ENCODE peak calls at places on chromosomes 1 and 21, in eight cellular contexts. I is AG10803, L is endothelial cell of umbilical vein, N is brain microvascular endothelial cell, Q is choroid plexus epithelial cell, D is heart right ventricle, P is fibroblast of pulmonary artery, H is left lung. E is an unnamed sample.

GRCh38 chr1:10429868-10430215 is 391 bp upstream of the CENPS start:
- DNase-seq in I (no peak), L (peak; percentile 82), N (no peak), Q (peak; percentile 31), D (no peak), P (peak; percentile 42), H (no peak), E (peak; percentile 39)

GRCh38 chr1:59292557-59292956 is 4.3 kb upstream of the FGGY start:
- DNase-seq in I (peak; percentile 82), L (peak; percentile 75), N (peak; percentile 63), Q (peak; percentile 95), D (peak; percentile 51), P (peak; percentile 98), H (peak; percentile 66), E (peak; percentile 91)

GRCh38 chr1:157580179-157580827 is 17.6 kb downstream of the FCRL4 start:
- DNase-seq in I (peak; percentile 53), L (peak; percentile 70), N (peak; percentile 44), Q (peak; percentile 74), D (peak; percentile 32), P (peak; percentile 70), H (no peak), E (peak; percentile 73)

GRCh38 chr1:55232448-55233148 is 17.4 kb upstream of the USP24 start:
- DNase-seq in I (no peak), L (no peak), N (no peak), Q (no peak), D (no peak), P (no peak), H (no peak), E (no peak)

GRCh38 chr1:18035145-18035544 is 72.5 kb upstream of the IGSF21 start:
- DNase-seq in I (no peak), L (no peak), N (no peak), Q (no peak), D (no peak), P (no peak), H (no peak), E (no peak)

GRCh38 chr1:114122891-114123621 is 30.6 kb downstream of the SYT6 start:
- DNase-seq in I (peak; percentile 16), L (no peak), N (peak; percentile 24), Q (no peak), D (no peak), P (peak; percentile 1), H (no peak), E (peak; percentile 3)

GRCh38 chr1:36778773-36779172 is 255.5 kb downstream of the GRIK3 start:
- DNase-seq in I (no peak), L (no peak), N (no peak), Q (no peak), D (no peak), P (no peak), H (no peak), E (no peak)

GRCh38 chr1:85502625-85503083 is 37.7 kb upstream of the DDAH1 start:
- DNase-seq in I (peak; percentile 63), L (peak; percentile 87), N (peak; percentile 72), Q (peak; percentile 93), D (peak; percentile 68), P (peak; percentile 92), H (no peak), E (peak; percentile 86)

GRCh38 chr21:42563261-42564045 is 49.8 kb downstream of the SLC37A1 start:
- DNase-seq in I (no peak), L (no peak), N (no peak), Q (no peak), D (no peak), P (no peak), H (peak; percentile 10), E (no peak)

GRCh38 chr21:43021756-43022600 is 47.6 kb downstream of the PKNOX1 start:
- DNase-seq in I (no peak), L (no peak), N (no peak), Q (no peak), D (no peak), P (no peak), H (no peak), E (no peak)

GRCh38 chr1:238205045-238205662 is 314.4 kb upstream of the ZP4 start:
- DNase-seq in I (no peak), L (no peak), N (no peak), Q (no peak), D (no peak), P (no peak), H (no peak), E (no peak)

GRCh38 chr1:36446261-36446660 is 4.0 kb downstream of the OSCP1 start:
- DNase-seq in I (no peak), L (no peak), N (no peak), Q (peak; percentile 45), D (no peak), P (no peak), H (no peak), E (no peak)

GRCh38 chr1:88741413-88741812 is 57.3 kb downstream of the PKN2 start:
- DNase-seq in I (peak; percentile 45), L (no peak), N (peak; percentile 6), Q (peak; percentile 81), D (no peak), P (peak; percentile 58), H (no peak), E (peak; percentile 57)

GRCh38 chr1:6280761-6281451 is 20.0 kb upstream of the GPR153 start:
- DNase-seq in I (no peak), L (no peak), N (no peak), Q (no peak), D (no peak), P (no peak), H (no peak), E (no peak)
- TF ChIP-seq CTCF in I (peak; percentile 53), L (peak; percentile 8), N (peak; percentile 69), Q (peak; percentile 53), D (peak; percentile 40), P (peak; percentile 32), H (no peak), E (peak; percentile 45)

GRCh38 chr1:170668301-170668789 is 4.4 kb downstream of the PRRX1 start:
- DNase-seq in I (peak; percentile 59), L (no peak), N (peak; percentile 22), Q (no peak), D (no peak), P (no peak), H (no peak), E (peak; percentile 56)

GRCh38 chr1:170669036-170669435 is 5.1 kb downstream of the PRRX1 start:
- DNase-seq in I (no peak), L (no peak), N (no peak), Q (no peak), D (no peak), P (no peak), H (no peak), E (no peak)

GRCh38 chr1:170669586-170670332 is 5.8 kb downstream of the PRRX1 start:
- DNase-seq in I (no peak), L (no peak), N (no peak), Q (no peak), D (no peak), P (no peak), H (no peak), E (no peak)

GRCh38 chr1:170671629-170671963 is 7.7 kb downstream of the PRRX1 start:
- DNase-seq in I (no peak), L (no peak), N (no peak), Q (no peak), D (no peak), P (no peak), H (no peak), E (no peak)

DNA sequence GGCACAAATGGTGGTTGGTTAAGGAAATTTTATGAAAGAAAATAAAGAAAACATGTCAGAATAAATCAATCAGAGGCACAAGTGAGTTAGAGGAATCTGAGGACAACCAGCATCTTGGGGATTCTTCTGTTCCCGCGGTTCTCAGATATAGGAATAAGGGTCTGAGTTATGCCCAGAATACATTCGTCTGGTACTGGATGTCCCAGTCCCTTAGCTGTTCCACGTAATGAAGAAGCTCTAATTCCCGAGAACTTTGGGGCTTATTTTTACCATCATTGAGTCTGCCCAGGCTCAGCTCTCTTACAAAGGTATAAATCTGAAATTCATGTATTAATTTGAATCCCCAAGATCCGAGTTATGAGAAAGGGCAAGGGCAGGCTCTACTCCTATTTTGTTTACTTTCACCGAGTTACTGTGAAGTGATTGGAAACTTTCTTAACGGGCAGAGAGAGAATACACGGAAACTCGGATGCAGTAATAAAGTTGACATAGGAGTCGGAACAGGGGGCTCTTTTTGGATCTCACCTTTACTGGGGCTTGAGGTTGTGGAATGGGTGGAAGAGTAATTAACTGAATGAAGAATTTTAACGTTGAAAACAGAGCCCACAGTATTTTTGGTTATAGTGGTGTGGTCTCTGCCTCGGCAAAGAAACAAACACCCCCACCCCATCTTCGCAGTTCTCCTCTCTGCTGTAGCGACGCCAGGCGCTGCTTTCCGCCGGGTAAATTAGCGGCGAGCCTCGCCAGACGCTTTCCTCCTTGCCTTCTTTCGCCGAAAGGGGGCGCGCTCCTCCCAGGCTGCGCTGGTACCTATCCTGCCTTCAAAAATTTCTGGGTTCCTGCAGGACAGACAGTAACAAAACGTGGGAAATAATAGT is 7.1 kb downstream of the PRRX1 start:
- DNase-seq in I (no peak), L (peak; percentile 43), N (peak; percentile 56), Q (peak; percentile 42), D (peak; percentile 56), P (no peak), H (peak; percentile 34), E (peak; percentile 68)
- H3K4me3 ChIP-seq in I (peak overlapping the region; percentile 13), L (no peak overlapping the region), N (peak overlapping the region; percentile 33), Q (no peak overlapping the region), D (no peak overlapping the region), P (peak overlapping the region; percentile 5), H (no peak overlapping the region), E (no peak overlapping the region)

DNA sequence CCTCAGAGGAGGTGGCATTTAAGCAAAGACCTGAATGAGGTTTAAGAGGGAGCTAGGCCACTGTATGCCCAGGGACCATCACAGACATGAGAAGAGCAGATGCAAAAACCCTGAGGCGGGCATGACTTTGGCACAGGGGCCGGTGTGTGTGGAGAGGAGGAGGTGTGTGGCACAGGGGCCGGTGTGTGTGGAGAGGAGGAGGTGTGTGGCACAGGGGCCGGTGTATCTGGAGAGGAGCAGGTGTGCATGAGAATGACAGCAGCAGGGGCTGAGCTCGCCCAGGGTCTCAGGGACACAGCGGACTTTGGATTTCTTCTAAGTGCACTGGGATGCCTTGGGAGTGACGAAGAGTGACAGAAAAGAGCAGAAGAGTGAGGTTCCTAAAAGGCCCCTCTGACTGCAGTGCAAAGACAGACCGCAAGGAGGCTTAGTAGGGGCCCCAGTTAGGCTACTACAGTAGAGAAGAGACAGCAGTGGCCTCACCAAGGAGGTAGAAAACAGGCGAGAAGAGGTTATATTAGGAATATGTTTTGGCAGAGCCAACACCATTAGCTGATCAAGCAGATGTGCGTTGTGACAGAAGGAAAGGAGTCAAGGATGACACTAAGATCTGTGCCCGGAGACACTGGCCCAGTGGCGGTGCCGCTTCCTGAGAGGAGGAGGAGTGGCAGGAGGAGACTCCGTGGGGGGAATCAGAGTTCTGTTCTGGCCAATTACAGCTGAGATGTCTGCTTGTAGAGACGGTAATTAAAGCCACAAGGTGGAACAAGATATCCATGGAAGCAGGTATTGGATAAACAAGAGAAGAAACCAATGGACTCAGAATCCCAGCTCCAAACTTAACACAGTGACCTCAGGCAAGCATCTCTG is 18.4 kb downstream of the ZBTB17 start:
- DNase-seq in I (no peak), L (no peak), N (no peak), Q (peak; percentile 42), D (no peak), P (no peak), H (no peak), E (no peak)
- TF ChIP-seq CTCF in I (peak; percentile 55), L (no peak), N (peak; percentile 70), Q (peak; percentile 74), D (no peak), P (peak; percentile 51), H (no peak), E (peak; percentile 44)

DNA sequence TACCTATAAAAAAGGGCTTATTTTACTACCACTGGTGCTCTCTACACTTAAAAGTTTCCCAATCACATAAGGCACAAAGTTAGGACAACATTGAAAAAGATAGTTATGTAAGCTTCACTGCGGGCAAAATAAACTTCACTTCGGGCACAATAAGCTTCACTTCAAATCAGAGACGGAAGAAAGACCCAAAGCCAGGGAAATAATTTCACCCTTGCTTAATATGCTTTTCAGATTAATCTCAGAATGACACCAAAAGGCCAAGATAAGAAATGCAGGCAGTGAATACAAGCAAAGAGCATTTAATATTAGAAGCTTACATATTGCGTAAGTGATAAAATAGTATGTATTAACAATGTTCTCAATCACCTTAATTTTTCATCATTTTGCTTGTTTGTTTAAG is 444.2 kb downstream of the SETD4 start:
- DNase-seq in I (peak; percentile 75), L (peak; percentile 58), N (peak; percentile 49), Q (peak; percentile 79), D (no peak), P (peak; percentile 69), H (no peak), E (peak; percentile 82)
- H3K4me3 ChIP-seq in I (no peak overlapping the region), L (no peak overlapping the region), N (no peak overlapping the region), Q (no peak overlapping the region), D (no peak overlapping the region), P (no peak overlapping the region), H (no peak overlapping the region), E (no peak overlapping the region)

E was measured in cardiac fibroblast.